ENCODE peak calls at places on chromosomes 11 and 22, in nine cellular contexts. W is heart right ventricle; B is sigmoid colon; L is colonic mucosa; A is DND-41; U is adrenal gland; V is CD8-positive, alpha-beta T cell; N is mammary epithelial cell; M is right lobe of liver. E is an unnamed sample.
A peak's percentile ranks its signal among the peaks of the same experiment; 100 is the strongest.

GRCh38 chr11:69840371-69841169 is 21.4 kb upstream of the FGF3 start:
- DNase-seq in W (no peak), B (no peak), L (no peak), A (no peak), U (peak; percentile 8), V (no peak), N (peak; percentile 55), M (no peak), E (peak; percentile 22)

GRCh38 chr11:119910056-119910455 is 181.1 kb upstream of the NECTIN1 start:
- DNase-seq in W (no peak), B (no peak), L (peak; percentile 88), A (no peak), U (no peak), V (no peak), N (no peak), M (no peak), E (no peak)

GRCh38 chr11:70755410-70756158 is 357.3 kb downstream of the CTTN start:
- DNase-seq in W (peak; percentile 73), B (peak; percentile 82), L (peak; percentile 75), A (peak; percentile 70), U (peak; percentile 82), V (peak; percentile 42), N (peak; percentile 54), M (peak; percentile 64), E (peak; percentile 26)

GRCh38 chr11:70398834-70399680 is 728 bp downstream of the CTTN start:
- DNase-seq in W (no peak), B (peak; percentile 72), L (peak; percentile 29), A (no peak), U (no peak), V (no peak), N (no peak), M (peak; percentile 52), E (no peak)

GRCh38 chr11:19557720-19558140 is 154.9 kb upstream of the NAV2 start:
- DNase-seq in W (peak; percentile 83), B (peak; percentile 91), L (peak; percentile 89), A (peak; percentile 65), U (peak; percentile 86), V (peak; percentile 52), N (peak; percentile 56), M (peak; percentile 83), E (peak; percentile 59)

GRCh38 chr11:57647960-57648776 is 1.5 kb downstream of the YPEL4 start:
- DNase-seq in W (no peak), B (no peak), L (no peak), A (no peak), U (no peak), V (no peak), N (no peak), M (no peak), E (no peak)

GRCh38 chr11:63680842-63681207 is 475 bp upstream of the RTN3 start:
- DNase-seq in W (no peak), B (no peak), L (peak; percentile 29), A (no peak), U (peak; percentile 25), V (no peak), N (peak; percentile 52), M (no peak), E (peak; percentile 44)

GRCh38 chr11:62536301-62536957 is 10.2 kb downstream of the AHNAK start:
- DNase-seq in W (no peak), B (peak; percentile 69), L (no peak), A (no peak), U (no peak), V (no peak), N (no peak), M (no peak), E (no peak)

GRCh38 chr11:121446752-121447156 is 5.4 kb upstream of the SORL1 start:
- DNase-seq in W (no peak), B (no peak), L (no peak), A (no peak), U (no peak), V (no peak), N (no peak), M (no peak), E (no peak)

GRCh38 chr22:39144101-39144815 is 8.2 kb downstream of the CBX7 start:
- DNase-seq in W (peak; percentile 39), B (peak; percentile 66), L (peak; percentile 64), A (peak; percentile 77), U (peak; percentile 59), V (peak; percentile 38), N (peak; percentile 59), M (no peak), E (peak; percentile 12)

GRCh38 chr22:39997939-39998726 is 3.4 kb downstream of the FAM83F start:
- DNase-seq in W (peak; percentile 17), B (no peak), L (peak; percentile 88), A (no peak), U (peak; percentile 12), V (no peak), N (peak; percentile 93), M (peak; percentile 82), E (peak; percentile 75)

GRCh38 chr11:133910101-133910500 is 46.7 kb downstream of the IGSF9B start:
- DNase-seq in W (no peak), B (no peak), L (no peak), A (no peak), U (no peak), V (no peak), N (no peak), M (no peak), E (no peak)

GRCh38 chr11:86869966-86870570 is 69.7 kb downstream of the PRSS23 start:
- DNase-seq in W (peak; percentile 77), B (peak; percentile 81), L (peak; percentile 60), A (peak; percentile 34), U (peak; percentile 77), V (peak; percentile 17), N (peak; percentile 19), M (peak; percentile 54), E (peak; percentile 37)

GRCh38 chr11:69834251-69834650 is 15.0 kb upstream of the FGF3 start:
- DNase-seq in W (no peak), B (no peak), L (no peak), A (no peak), U (no peak), V (no peak), N (no peak), M (peak; percentile 19), E (no peak)

GRCh38 chr11:1953489-1954284 is 6.6 kb downstream of the MRPL23 start:
- DNase-seq in W (peak; percentile 19), B (peak; percentile 38), L (no peak), A (peak; percentile 36), U (peak; percentile 35), V (no peak), N (no peak), M (peak; percentile 39), E (no peak)

GRCh38 chr11:209275-210121 is 2.0 kb downstream of the RIC8A start:
- DNase-seq in W (peak; percentile 4), B (peak; percentile 73), L (peak; percentile 19), A (no peak), U (no peak), V (no peak), N (peak; percentile 6), M (peak; percentile 44), E (no peak)

DNA sequence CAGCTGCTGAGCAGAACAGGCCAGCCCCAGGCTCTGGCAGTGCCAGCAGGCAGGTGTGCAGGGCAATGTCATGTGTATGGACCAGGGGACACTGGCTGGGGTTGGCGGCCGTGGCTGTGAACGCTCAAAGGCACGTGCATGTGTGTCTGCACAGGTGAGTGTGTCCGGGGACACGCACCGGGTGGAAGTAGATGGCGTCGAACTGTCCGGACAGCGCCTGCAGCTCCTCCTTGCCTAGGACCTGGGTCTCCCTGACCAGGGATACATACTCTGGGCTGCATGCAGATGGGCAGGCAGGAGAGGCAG is 863 bp downstream of the HDAC10 start:
- DNase-seq in W (no peak), B (no peak), L (no peak), A (no peak), U (no peak), V (no peak), N (no peak), M (no peak), E (no peak)
- H3K4me3 ChIP-seq in W (peak overlapping the region; percentile 82), B (peak overlapping the region; percentile 82), L (peak overlapping the region; percentile 90), A (peak overlapping the region; percentile 100), U (peak overlapping the region; percentile 93), V (peak overlapping the region; percentile 89), N (peak overlapping the region; percentile 73), M (peak overlapping the region; percentile 67), E (peak overlapping the region; percentile 76)

GRCh38 chr22:24706050-24706449 is 68.5 kb downstream of the PIWIL3 start:
- DNase-seq in W (no peak), B (no peak), L (no peak), A (no peak), U (no peak), V (no peak), N (no peak), M (no peak), E (no peak)

GRCh38 chr22:24703101-24703500 is 71.4 kb downstream of the PIWIL3 start:
- DNase-seq in W (peak; percentile 53), B (no peak), L (peak; percentile 28), A (no peak), U (peak; percentile 50), V (no peak), N (peak; percentile 6), M (peak; percentile 73), E (no peak)

GRCh38 chr22:24706732-24707476 is 67.6 kb downstream of the PIWIL3 start:
- DNase-seq in W (no peak), B (no peak), L (no peak), A (no peak), U (no peak), V (no peak), N (no peak), M (no peak), E (no peak)

GRCh38 chr22:24707477-24707816 is 67.1 kb downstream of the PIWIL3 start:
- DNase-seq in W (no peak), B (no peak), L (peak; percentile 32), A (no peak), U (no peak), V (no peak), N (no peak), M (no peak), E (no peak)
- TF ChIP-seq CTCF in W (peak; percentile 15), B (no peak), L (no peak), A (no peak), U (no peak), V (no peak), N (peak; percentile 30), M (no peak), E (peak; percentile 14)

GRCh38 chr22:26466196-26466595 is 17.4 kb downstream of the HPS4 start:
- DNase-seq in W (no peak), B (no peak), L (no peak), A (no peak), U (no peak), V (no peak), N (no peak), M (no peak), E (no peak)
- H3K36me3 ChIP-seq in W (peaks cover 74% of the 10 kb centered on the region), B (peaks cover 56% of the 10 kb centered on the region), L (peaks cover 4% of the 10 kb centered on the region), A (peaks cover 96% of the 10 kb centered on the region), U (peaks cover 80% of the 10 kb centered on the region), V (peaks cover 66% of the 10 kb centered on the region), N (peaks cover 28% of the 10 kb centered on the region), M (peaks cover 3% of the 10 kb centered on the region), E (peaks cover 33% of the 10 kb centered on the region)

DNA sequence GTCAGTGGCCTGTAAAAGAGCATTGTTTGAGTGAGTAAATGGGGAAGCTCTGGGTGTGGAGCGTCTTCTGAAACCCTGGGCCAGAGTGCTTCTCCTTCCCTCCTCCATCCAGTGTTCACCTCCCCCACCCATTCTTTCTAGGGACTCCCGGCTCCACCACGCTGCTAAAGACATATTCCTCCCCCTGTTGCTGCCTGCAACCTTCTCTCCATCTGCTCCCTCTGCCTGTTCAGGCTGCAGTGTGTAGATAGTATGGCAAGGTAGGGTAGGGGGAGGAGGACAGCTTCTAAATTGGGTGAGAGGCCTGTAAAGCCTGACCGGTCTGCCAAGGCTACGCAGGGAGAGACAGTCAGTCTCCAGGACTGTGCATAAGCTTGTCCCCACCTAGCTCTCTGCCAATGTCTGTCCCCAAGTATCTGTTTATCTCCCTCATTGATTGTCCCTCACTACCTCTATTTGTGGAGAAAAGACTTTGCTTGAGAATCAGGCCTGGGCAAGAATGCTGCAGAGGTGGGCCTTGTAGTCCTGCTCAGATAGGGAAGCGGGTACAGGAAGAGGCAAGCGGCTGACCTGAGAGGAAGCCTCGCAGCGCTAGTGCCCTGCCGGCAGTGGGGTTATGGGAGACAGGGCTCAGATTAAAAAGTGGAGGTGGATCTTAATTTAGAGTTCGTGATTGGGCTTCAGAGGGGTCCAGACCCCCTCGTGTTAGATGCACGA is 905 bp upstream of the SEZ6L start:
- DNase-seq in W (no peak), B (no peak), L (no peak), A (no peak), U (no peak), V (no peak), N (no peak), M (no peak), E (no peak)
- H3K4me3 ChIP-seq in W (peak overlapping the region; percentile 54), B (peak overlapping the region; percentile 56), L (no peak overlapping the region), A (no peak overlapping the region), U (no peak overlapping the region), V (no peak overlapping the region), N (no peak overlapping the region), M (no peak overlapping the region), E (no peak overlapping the region)

E was measured in bronchial epithelial cell.